ENCODE peak calls at places on chromosomes 3 and 15, in nine cellular contexts. R, C, W, V, D, Y, K, Z and S are unnamed samples. For H3K27me3, the result is how much of the 10 kb centered on the place peaks cover.

GRCh38 chr3:139520028-139520737 is 19.4 kb downstream of the RBP1 start:
- DNase-seq in R (peak), C (peak), W (no peak), V (no peak), D (peak), Y (peak), K (no peak), Z (no peak), S (peak)

GRCh38 chr3:159751141-159751540 is 237.5 kb upstream of the IL12A start:
- DNase-seq in R (no peak), C (no peak), W (no peak), V (no peak), D (no peak), Y (no peak), K (no peak), Z (no peak), S (no peak)

GRCh38 chr3:12963869-12964712 is 109.1 kb downstream of the IQSEC1 start:
- DNase-seq in R (peak), C (no peak), W (peak), V (no peak), D (no peak), Y (no peak), K (no peak), Z (no peak), S (no peak)

GRCh38 chr3:126155280-126155640 is 25.1 kb downstream of the ALDH1L1 start:
- DNase-seq in R (no peak), C (no peak), W (no peak), V (no peak), D (no peak), Y (no peak), K (no peak), Z (no peak), S (no peak)

GRCh38 chr15:72961326-72961725 is 90.9 kb upstream of the NEO1 start:
- DNase-seq in R (no peak), C (no peak), W (no peak), V (no peak), D (peak), Y (no peak), K (no peak), Z (no peak), S (no peak)

GRCh38 chr3:53194218-53195065 is 33.4 kb downstream of the PRKCD start:
- DNase-seq in R (peak), C (no peak), W (peak), V (no peak), D (no peak), Y (peak), K (no peak), Z (peak), S (no peak)

GRCh38 chr15:36925671-36926421 is 174.5 kb downstream of the MEIS2 start:
- DNase-seq in R (no peak), C (no peak), W (no peak), V (no peak), D (no peak), Y (no peak), K (no peak), Z (no peak), S (no peak)

GRCh38 chr3:120182613-120183524 is 88.6 kb upstream of the GSK3B start:
- DNase-seq in R (peak), C (peak), W (no peak), V (no peak), D (no peak), Y (peak), K (no peak), Z (no peak), S (no peak)

GRCh38 chr15:58457466-58457965 is 25.7 kb downstream of the LIPC start:
- DNase-seq in R (peak), C (no peak), W (no peak), V (no peak), D (no peak), Y (no peak), K (no peak), Z (no peak), S (no peak)

GRCh38 chr3:54988302-54989022 is 60.6 kb upstream of the LRTM1 start:
- DNase-seq in R (peak), C (no peak), W (peak), V (no peak), D (peak), Y (no peak), K (no peak), Z (peak), S (no peak)

GRCh38 chr3:25897019-25897418 is 107.1 kb downstream of the OXSM start:
- DNase-seq in R (no peak), C (no peak), W (no peak), V (peak), D (peak), Y (peak), K (no peak), Z (no peak), S (peak)

GRCh38 chr3:142976621-142977398 is 13.3 kb upstream of the PAQR9 start:
- DNase-seq in R (peak), C (peak), W (peak), V (peak), D (peak), Y (no peak), K (no peak), Z (peak), S (no peak)

GRCh38 chr3:13200951-13201350 is 127.7 kb upstream of the IQSEC1 start:
- DNase-seq in R (no peak), C (no peak), W (no peak), V (no peak), D (no peak), Y (peak), K (peak), Z (no peak), S (no peak)

GRCh38 chr3:194440756-194441155 is 41.7 kb upstream of the GP5 start:
- DNase-seq in R (no peak), C (no peak), W (no peak), V (no peak), D (no peak), Y (no peak), K (no peak), Z (no peak), S (no peak)

GRCh38 chr3:46900007-46900292 is 22.4 kb downstream of the PTH1R start:
- DNase-seq in R (no peak), C (no peak), W (peak), V (no peak), D (no peak), Y (no peak), K (no peak), Z (no peak), S (no peak)

GRCh38 chr3:146390006-146390772 is 79.2 kb downstream of the PLSCR2 start:
- DNase-seq in R (no peak), C (no peak), W (no peak), V (no peak), D (no peak), Y (no peak), K (no peak), Z (no peak), S (no peak)

GRCh38 chr3:66303556-66303955 is 82.8 kb downstream of the SLC25A26 start:
- DNase-seq in R (no peak), C (no peak), W (no peak), V (no peak), D (no peak), Y (no peak), K (no peak), Z (no peak), S (no peak)

GRCh38 chr15:40600956-40601355 is 6.9 kb downstream of the KNL1 start:
- DNase-seq in R (no peak), C (no peak), W (no peak), V (no peak), D (no peak), Y (no peak), K (no peak), Z (no peak), S (no peak)

GRCh38 chr3:109275702-109276293 is 40.5 kb downstream of the DPPA2 start:
- DNase-seq in R (peak), C (peak), W (no peak), V (peak), D (peak), Y (peak), K (peak), Z (no peak), S (peak)

GRCh38 chr3:112681822-112682325 is 40.9 kb upstream of the CCDC80 start:
- DNase-seq in R (peak), C (no peak), W (no peak), V (no peak), D (no peak), Y (no peak), K (no peak), Z (no peak), S (no peak)

GRCh38 chr3:88863196-88863595 is 244.2 kb upstream of the EPHA3 start:
- DNase-seq in R (peak), C (no peak), W (no peak), V (no peak), D (no peak), Y (no peak), K (no peak), Z (no peak), S (no peak)

GRCh38 chr3:110810356-110810755 is 261.3 kb upstream of the NECTIN3 start:
- DNase-seq in R (peak), C (no peak), W (no peak), V (no peak), D (no peak), Y (no peak), K (no peak), Z (no peak), S (no peak)

GRCh38 chr3:129940086-129940485 is 34.4 kb upstream of the TRH start:
- DNase-seq in R (no peak), C (no peak), W (no peak), V (no peak), D (no peak), Y (no peak), K (no peak), Z (no peak), S (no peak)

GRCh38 chr3:141201122-141201521 is 30.5 kb upstream of the PXYLP1 start:
- DNase-seq in R (no peak), C (no peak), W (no peak), V (no peak), D (no peak), Y (peak), K (no peak), Z (no peak), S (no peak)

GRCh38 chr15:100601158-100601557 is 826 bp downstream of the LINS1 start:
- DNase-seq in R (no peak), C (no peak), W (no peak), V (no peak), D (no peak), Y (peak), K (no peak), Z (no peak), S (peak)

GRCh38 chr3:99833833-99834583 is 16.3 kb downstream of the CMSS1 start:
- DNase-seq in R (no peak), C (no peak), W (no peak), V (no peak), D (no peak), Y (no peak), K (no peak), Z (no peak), S (no peak)

GRCh38 chr15:70490148-70490837 is 273.1 kb downstream of the UACA start:
- DNase-seq in R (no peak), C (no peak), W (no peak), V (no peak), D (no peak), Y (no peak), K (no peak), Z (no peak), S (no peak)

GRCh38 chr15:70490838-70491155 is 272.6 kb downstream of the UACA start:
- DNase-seq in R (no peak), C (no peak), W (no peak), V (no peak), D (no peak), Y (no peak), K (no peak), Z (no peak), S (no peak)

GRCh38 chr15:70492240-70493177 is 270.8 kb downstream of the UACA start:
- DNase-seq in R (peak), C (no peak), W (peak), V (peak), D (peak), Y (peak), K (no peak), Z (no peak), S (peak)

GRCh38 chr15:70491183-70491621 is 272.2 kb downstream of the UACA start:
- DNase-seq in R (peak), C (no peak), W (no peak), V (no peak), D (no peak), Y (peak), K (no peak), Z (no peak), S (no peak)

GRCh38 chr15:70491641-70492040 is 271.7 kb downstream of the UACA start:
- DNase-seq in R (no peak), C (no peak), W (no peak), V (no peak), D (no peak), Y (no peak), K (no peak), Z (no peak), S (no peak)
- H3K27ac ChIP-seq in R (no peak), C (no peak), W (no peak), V (no peak), D (no peak), Y (no peak), K (no peak), Z (no peak), S (peak)

GRCh38 chr3:165502707-165503106 is 306.5 kb upstream of the SLITRK3 start:
- DNase-seq in R (no peak), C (no peak), W (no peak), V (no peak), D (no peak), Y (no peak), K (no peak), Z (no peak), S (no peak)
- H3K27me3 ChIP-seq in R (under half), C (under half), W (under half), V (under half), D (under half), Y (under half), K (under half), Z (under half), S (under half)

GRCh38 chr3:131421301-131421700 is 39.7 kb downstream of the NUDT16 start:
- DNase-seq in R (no peak), C (no peak), W (no peak), V (no peak), D (no peak), Y (no peak), K (no peak), Z (no peak), S (no peak)
- H3K27ac ChIP-seq in R (no peak), C (no peak), W (no peak), V (no peak), D (no peak), Y (no peak), K (no peak), Z (no peak), S (no peak)

GRCh38 chr3:73512095-73512494 is 112.6 kb downstream of the PDZRN3 start:
- DNase-seq in R (peak), C (no peak), W (no peak), V (no peak), D (no peak), Y (no peak), K (no peak), Z (peak), S (no peak)
- H3K27me3 ChIP-seq in R (under half), C (under half), W (under half), V (under half), D (under half), Y (under half), K (under half), Z (under half), S (under half)

DNA sequence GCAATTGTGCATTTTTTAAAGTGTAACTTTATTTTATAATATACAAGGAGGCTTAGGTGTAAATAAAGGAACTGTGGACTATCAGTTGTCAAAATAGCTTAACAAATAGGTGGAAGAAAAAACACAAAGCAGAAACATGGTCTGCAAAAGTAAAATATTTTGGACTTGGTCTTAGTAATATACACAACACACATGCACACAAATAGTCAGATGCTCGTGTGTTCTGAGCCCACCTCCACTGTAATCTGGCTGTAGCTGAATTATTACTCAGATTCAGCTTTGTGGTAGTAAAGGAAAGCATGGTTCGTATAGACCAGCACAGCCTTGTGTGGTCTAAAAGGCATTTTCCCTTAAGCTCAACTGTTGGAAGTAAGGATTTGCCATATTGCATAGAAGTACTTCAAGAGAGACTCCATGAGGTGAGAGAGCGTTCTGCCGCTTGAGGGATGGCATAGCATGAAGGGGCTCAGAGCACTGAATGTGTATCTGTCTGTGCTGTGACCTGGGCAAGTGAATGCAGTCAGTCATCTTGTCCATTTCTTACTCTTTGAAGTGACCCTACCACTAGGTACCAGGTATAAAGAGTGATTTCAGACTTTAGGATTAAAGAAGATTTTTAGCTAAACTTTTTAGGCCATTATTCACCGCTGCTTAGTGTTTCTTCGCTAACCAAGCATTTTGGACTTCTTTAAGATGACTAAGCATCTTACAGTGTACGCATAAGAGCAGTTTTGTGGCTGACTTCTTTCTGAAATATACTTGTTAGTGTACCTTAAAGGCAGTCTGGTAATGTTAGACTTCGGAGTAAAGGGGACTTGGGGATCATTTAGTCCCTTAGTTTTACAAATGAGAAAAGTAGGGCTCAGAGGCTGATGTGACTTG is 15.1 kb downstream of the TPM1 start:
- DNase-seq in R (no peak), C (no peak), W (no peak), V (no peak), D (no peak), Y (no peak), K (no peak), Z (no peak), S (no peak)
- H3K27ac ChIP-seq in R (no peak), C (no peak), W (peak), V (no peak), D (no peak), Y (no peak), K (no peak), Z (peak), S (no peak)